ENCODE peak calls at places on chromosomes 16 and 17, in five cellular contexts. A is uterus; D is glutamatergic neuron; X is CD8-positive, alpha-beta T cell; I is astrocyte of the spinal cord. Z is an unnamed sample.

GRCh38 chr16:20023190-20023589 is 50.5 kb downstream of the GPR139 start:
- DNase-seq in A (no peak), D (no peak), X (no peak), I (peak), Z (peak)

GRCh38 chr17:72972263-72972951 is 120.1 kb downstream of the SLC39A11 start:
- DNase-seq in A (no peak), D (no peak), X (no peak), I (no peak), Z (no peak)

GRCh38 chr16:68539704-68540370 is 746 bp downstream of the ZFP90 start:
- DNase-seq in A (no peak), D (peak), X (peak), I (peak), Z (no peak)

GRCh38 chr17:42819939-42820535 is 4.0 kb downstream of the BECN1 start:
- DNase-seq in A (no peak), D (peak), X (peak), I (peak), Z (peak)

GRCh38 chr17:49616546-49617205 is 41.0 kb downstream of the NXPH3 start:
- DNase-seq in A (peak), D (no peak), X (no peak), I (peak), Z (no peak)

GRCh38 chr17:17784599-17785264 is 52.1 kb downstream of the SREBF1 start:
- DNase-seq in A (no peak), D (no peak), X (peak), I (no peak), Z (no peak)

GRCh38 chr17:71741836-71742235 is 379.0 kb upstream of the SOX9 start:
- DNase-seq in A (no peak), D (no peak), X (no peak), I (peak), Z (no peak)

GRCh38 chr16:4676826-4677225 is 16.5 kb upstream of the NUDT16L1 start:
- DNase-seq in A (no peak), D (no peak), X (no peak), I (no peak), Z (no peak)

GRCh38 chr16:86418981-86419380 is 91.3 kb upstream of the FOXF1 start:
- DNase-seq in A (no peak), D (no peak), X (no peak), I (no peak), Z (no peak)

GRCh38 chr17:74785981-74786360 is 9.8 kb upstream of the NAT9 start:
- DNase-seq in A (no peak), D (no peak), X (no peak), I (no peak), Z (no peak)

GRCh38 chr16:3157229-3158013 is 22.6 kb downstream of the ZNF213 start:
- DNase-seq in A (peak), D (peak), X (peak), I (peak), Z (peak)

GRCh38 chr17:68161644-68162428 is 86.0 kb upstream of the AMZ2 start:
- DNase-seq in A (peak), D (no peak), X (no peak), I (no peak), Z (no peak)

GRCh38 chr16:24085665-24086064 is 170.5 kb upstream of the CACNG3 start:
- DNase-seq in A (no peak), D (no peak), X (no peak), I (no peak), Z (no peak)

GRCh38 chr16:89442990-89443726 is 47.2 kb downstream of the ANKRD11 start:
- DNase-seq in A (peak), D (no peak), X (peak), I (peak), Z (no peak)

GRCh38 chr17:49823614-49824013 is 24.3 kb downstream of the TAC4 start:
- DNase-seq in A (no peak), D (no peak), X (no peak), I (peak), Z (no peak)

GRCh38 chr16:17420821-17421220 is 49.9 kb downstream of the XYLT1 start:
- DNase-seq in A (no peak), D (no peak), X (no peak), I (peak), Z (no peak)

GRCh38 chr16:79525132-79525531 is 75.4 kb downstream of the MAF start:
- DNase-seq in A (no peak), D (no peak), X (no peak), I (no peak), Z (no peak)

GRCh38 chr16:20004931-20005330 is 68.8 kb downstream of the GPR139 start:
- DNase-seq in A (no peak), D (no peak), X (no peak), I (no peak), Z (no peak)

GRCh38 chr17:285751-286422 is 66.7 kb downstream of the RPH3AL start:
- DNase-seq in A (no peak), D (no peak), X (no peak), I (no peak), Z (no peak)

GRCh38 chr17:69047368-69048263 is 13.1 kb downstream of the ABCA9 start:
- DNase-seq in A (peak), D (no peak), X (no peak), I (peak), Z (peak)

GRCh38 chr16:69244336-69244735 is 57.4 kb downstream of the SNTB2 start:
- DNase-seq in A (no peak), D (no peak), X (no peak), I (no peak), Z (no peak)

GRCh38 chr16:13118091-13118490 is 216.7 kb downstream of the SHISA9 start:
- DNase-seq in A (no peak), D (no peak), X (no peak), I (no peak), Z (no peak)

GRCh38 chr17:77556408-77557068 is 402.0 kb upstream of the TNRC6C start:
- DNase-seq in A (no peak), D (no peak), X (no peak), I (no peak), Z (no peak)

GRCh38 chr17:58677204-58677880 is 14.5 kb downstream of the TEX14 start:
- DNase-seq in A (no peak), D (no peak), X (no peak), I (peak), Z (no peak)

GRCh38 chr16:4517812-4518211 is 20.8 kb downstream of the CDIP1 start:
- DNase-seq in A (no peak), D (peak), X (no peak), I (peak), Z (peak)

GRCh38 chr17:32609085-32609484 is 122.3 kb downstream of the CDK5R1 start:
- DNase-seq in A (no peak), D (no peak), X (peak), I (peak), Z (no peak)

GRCh38 chr16:56866955-56867830 is 2.2 kb downstream of the SLC12A3 start:
- DNase-seq in A (peak), D (no peak), X (no peak), I (peak), Z (peak)

GRCh38 chr16:51164574-51164973 is 13.5 kb upstream of the SALL1 start:
- DNase-seq in A (no peak), D (no peak), X (no peak), I (no peak), Z (no peak)

GRCh38 chr17:11610999-11611566 is 12.8 kb downstream of the DNAH9 start:
- DNase-seq in A (no peak), D (peak), X (no peak), I (no peak), Z (no peak)

GRCh38 chr16:20763461-20764232 is at the start of gene ACSM3:
- DNase-seq in A (peak), D (no peak), X (peak), I (peak), Z (no peak)

GRCh38 chr17:45234641-45235040 is 13.0 kb downstream of the FMNL1 start:
- DNase-seq in A (no peak), D (peak), X (peak), I (no peak), Z (no peak)

GRCh38 chr17:63984651-63985386 is 12.1 kb upstream of the SCN4A start:
- DNase-seq in A (peak), D (no peak), X (peak), I (peak), Z (no peak)

GRCh38 chr17:65268832-65269231 is 131.7 kb downstream of the RGS9 start:
- DNase-seq in A (no peak), D (no peak), X (no peak), I (no peak), Z (no peak)

GRCh38 chr16:4411684-4412083 is 4.7 kb downstream of the CORO7 start:
- DNase-seq in A (no peak), D (peak), X (no peak), I (no peak), Z (no peak)

GRCh38 chr17:70521821-70522256 is 352.5 kb downstream of the KCNJ2 start:
- DNase-seq in A (no peak), D (no peak), X (no peak), I (peak), Z (no peak)

GRCh38 chr16:12186774-12187335 is 210.3 kb downstream of the SNX29 start:
- DNase-seq in A (no peak), D (no peak), X (no peak), I (peak), Z (no peak)

GRCh38 chr16:6031567-6031966 is 934.0 kb upstream of the EEF2KMT start:
- DNase-seq in A (no peak), D (no peak), X (no peak), I (no peak), Z (no peak)

GRCh38 chr16:6038966-6039530 is 941.5 kb upstream of the EEF2KMT start:
- DNase-seq in A (no peak), D (no peak), X (no peak), I (no peak), Z (no peak)

GRCh38 chr16:6031102-6031501 is 933.5 kb upstream of the EEF2KMT start:
- DNase-seq in A (no peak), D (no peak), X (no peak), I (no peak), Z (no peak)

GRCh38 chr16:6032438-6032837 is 934.8 kb upstream of the EEF2KMT start:
- DNase-seq in A (no peak), D (no peak), X (no peak), I (peak), Z (no peak)

DNA sequence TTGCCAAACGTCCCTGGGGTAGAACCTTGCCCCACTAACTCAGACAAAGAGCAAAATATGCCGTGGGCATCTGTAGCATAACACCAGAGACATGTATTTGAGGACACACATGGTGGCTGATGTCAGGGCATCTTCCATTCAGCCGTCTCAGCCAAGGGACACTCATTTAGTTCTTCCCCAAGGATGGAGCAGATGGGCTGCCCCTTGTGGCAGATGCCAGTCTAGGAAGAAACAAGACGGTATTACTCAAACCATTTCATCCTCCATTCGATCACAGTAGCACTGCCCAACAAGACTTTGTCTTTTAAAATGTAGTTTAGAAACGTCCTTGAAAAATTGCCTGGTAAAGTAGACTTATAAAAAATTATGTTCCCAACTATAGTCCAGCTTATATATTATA is 937.6 kb upstream of the EEF2KMT start:
- DNase-seq in A (no peak), D (peak), X (no peak), I (no peak), Z (no peak)
- TF ChIP-seq CTCF in A (no peak), D (no peak), X (no peak), I (no peak), Z (no peak)

GRCh38 chr16:66599726-66600125 is 4.8 kb upstream of the CMTM3 start:
- DNase-seq in A (no peak), D (no peak), X (peak), I (no peak), Z (no peak)
- TF ChIP-seq CTCF in A (no peak), D (no peak), X (no peak), I (no peak), Z (no peak)

DNA sequence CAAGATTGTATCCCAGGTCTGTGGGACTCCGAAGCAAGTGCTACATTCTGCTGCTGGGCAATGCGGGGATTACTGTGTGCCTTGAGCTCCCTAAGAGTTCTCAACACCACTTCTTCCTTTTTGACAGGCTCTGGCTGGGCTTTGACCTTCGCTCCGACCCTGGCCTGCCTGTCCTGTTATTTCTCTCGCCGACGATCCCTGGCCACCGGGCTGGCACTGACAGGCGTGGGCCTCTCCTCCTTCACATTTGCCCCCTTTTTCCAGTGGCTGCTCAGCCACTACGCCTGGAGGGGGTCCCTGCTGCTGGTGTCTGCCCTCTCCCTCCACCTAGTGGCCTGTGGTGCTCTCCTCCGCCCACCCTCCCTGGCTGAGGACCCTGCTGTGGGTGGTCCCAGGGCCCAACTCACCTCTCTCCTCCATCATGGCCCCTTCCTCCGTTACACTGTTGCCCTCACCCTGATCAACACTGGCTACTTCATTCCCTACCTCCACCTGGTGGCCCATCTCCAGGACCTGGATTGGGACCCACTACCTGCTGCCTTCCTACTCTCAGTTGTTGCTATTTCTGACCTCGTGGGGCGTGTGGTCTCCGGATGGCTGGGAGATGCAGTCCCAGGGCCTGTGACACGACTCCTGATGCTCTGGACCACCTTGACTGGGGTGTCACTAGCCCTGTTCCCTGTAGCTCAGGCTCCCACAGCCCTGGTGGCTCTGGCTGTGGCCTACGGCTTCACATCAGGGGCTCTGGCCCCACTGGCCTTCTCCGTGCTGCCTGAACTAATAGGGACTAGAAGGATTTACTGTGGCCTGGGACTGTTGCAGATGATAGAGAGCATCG is 2.4 kb downstream of the SLC16A13 start:
- DNase-seq in A (no peak), D (no peak), X (no peak), I (no peak), Z (no peak)
- TF ChIP-seq CTCF in A (no peak), D (no peak), X (no peak), I (no peak), Z (no peak)

GRCh38 chr16:30779596-30779995 is 7.4 kb downstream of the ZNF629 start:
- DNase-seq in A (no peak), D (no peak), X (no peak), I (no peak), Z (no peak)

GRCh38 chr16:30780021-30780420 is 7.0 kb downstream of the ZNF629 start:
- DNase-seq in A (no peak), D (no peak), X (no peak), I (no peak), Z (no peak)

GRCh38 chr16:30775381-30776099 is 11.5 kb downstream of the ZNF629 start:
- DNase-seq in A (peak), D (peak), X (peak), I (peak), Z (peak)

GRCh38 chr16:30778549-30779244 is 8.3 kb downstream of the ZNF629 start:
- DNase-seq in A (no peak), D (no peak), X (no peak), I (no peak), Z (no peak)

DNA sequence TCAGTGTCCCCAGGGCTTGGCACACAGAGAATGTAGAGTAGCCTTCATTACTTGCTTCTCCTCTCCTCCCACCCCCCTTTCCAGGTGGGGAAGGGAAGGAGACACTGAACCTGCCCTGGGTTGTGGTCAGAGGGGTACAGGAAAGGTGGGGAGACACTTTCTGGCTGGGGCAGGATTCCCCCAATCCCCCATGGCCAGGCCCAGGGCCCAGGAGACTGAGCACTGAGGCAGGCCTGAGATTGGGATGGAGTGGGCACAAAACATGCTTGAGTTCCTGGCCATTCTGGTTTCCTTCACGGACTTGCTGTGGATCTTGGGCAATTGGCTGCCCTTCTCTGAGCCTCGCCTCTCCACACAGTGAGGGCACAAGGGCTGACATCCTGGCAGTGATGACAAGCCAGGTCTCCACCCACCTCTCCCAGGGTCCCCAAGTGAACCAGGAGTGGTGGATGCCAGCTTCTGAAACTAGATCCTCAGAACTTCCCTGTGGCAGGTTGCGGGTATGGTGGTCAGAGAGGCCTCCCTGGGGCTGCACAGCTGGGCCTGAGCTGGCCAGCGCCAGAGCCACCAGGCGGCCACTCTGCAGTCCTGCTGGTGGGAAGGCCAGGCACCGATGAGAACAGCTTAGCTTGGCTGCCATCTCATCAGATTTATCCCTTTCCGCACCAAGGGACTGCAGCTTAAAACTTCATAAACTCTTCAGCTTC is 9.3 kb downstream of the ZNF629 start:
- DNase-seq in A (no peak), D (no peak), X (no peak), I (no peak), Z (no peak)
- TF ChIP-seq CTCF in A (no peak), D (no peak), X (no peak), I (no peak), Z (no peak)

DNA sequence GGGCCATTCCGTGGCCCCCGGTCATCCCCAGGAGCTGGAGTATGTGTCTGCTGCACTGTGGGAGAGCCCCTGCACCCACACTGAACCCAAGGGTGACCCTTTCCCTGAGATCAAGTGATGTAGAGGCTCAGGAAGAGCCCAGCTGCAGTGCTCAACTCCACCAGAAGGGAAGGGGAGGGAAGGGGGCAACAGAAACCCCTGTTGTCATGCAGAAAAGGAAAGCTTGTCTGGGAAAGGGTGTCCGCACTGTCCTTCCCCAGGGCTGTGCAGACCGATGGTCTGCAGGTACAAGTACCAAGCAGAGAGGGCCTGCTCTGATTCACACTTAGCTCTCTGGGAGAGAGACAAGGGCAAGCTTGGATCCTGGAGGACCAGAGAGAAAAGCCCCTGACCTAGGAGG is 45.7 kb upstream of the TOB1 start:
- DNase-seq in A (no peak), D (no peak), X (no peak), I (no peak), Z (no peak)
- TF ChIP-seq CTCF in A (no peak), D (no peak), X (no peak), I (peak), Z (no peak)